ENCODE peak calls at places on chromosomes 2 and 18, in nine cellular contexts. One of them, this sample, is unnamed. For H3K9me3, the result is how much of the 10 kb centered on the place peaks cover.

GRCh38 chr2:242030226-242030575 is 160.7 kb downstream of the RTP5 start:
- DNase-seq in CD8-positive, alpha-beta memory T cell: no peak
- DNase-seq in esophagus muscularis mucosa: no peak
- DNase-seq in PC-9: no peak
- DNase-seq in mesenchymal stem cell: no peak
- DNase-seq in CD8-positive, alpha-beta T cell: no peak
- DNase-seq in CD4-positive, alpha-beta T cell: no peak
- DNase-seq in Caco-2: no peak
- DNase-seq in left lung: peak
- DNase-seq in this sample: no peak

GRCh38 chr2:64338107-64338506 is 115.9 kb upstream of the LGALSL start:
- DNase-seq in CD8-positive, alpha-beta memory T cell: no peak
- DNase-seq in esophagus muscularis mucosa: no peak
- DNase-seq in PC-9: no peak
- DNase-seq in mesenchymal stem cell: no peak
- DNase-seq in CD8-positive, alpha-beta T cell: no peak
- DNase-seq in CD4-positive, alpha-beta T cell: no peak
- DNase-seq in Caco-2: peak
- DNase-seq in left lung: no peak
- DNase-seq in this sample: no peak

GRCh38 chr2:185050804-185051203 is 452.5 kb downstream of the ZNF804A start:
- DNase-seq in CD8-positive, alpha-beta memory T cell: no peak
- DNase-seq in esophagus muscularis mucosa: no peak
- DNase-seq in PC-9: no peak
- DNase-seq in mesenchymal stem cell: no peak
- DNase-seq in CD8-positive, alpha-beta T cell: no peak
- DNase-seq in CD4-positive, alpha-beta T cell: no peak
- DNase-seq in Caco-2: no peak
- DNase-seq in left lung: no peak
- DNase-seq in this sample: no peak

GRCh38 chr2:71747573-71747972 is 294.2 kb downstream of the DYSF start:
- DNase-seq in CD8-positive, alpha-beta memory T cell: no peak
- DNase-seq in esophagus muscularis mucosa: no peak
- DNase-seq in PC-9: peak
- DNase-seq in mesenchymal stem cell: no peak
- DNase-seq in CD8-positive, alpha-beta T cell: no peak
- DNase-seq in CD4-positive, alpha-beta T cell: no peak
- DNase-seq in Caco-2: peak
- DNase-seq in left lung: no peak
- DNase-seq in this sample: no peak

GRCh38 chr2:208099682-208100081 is 24.6 kb downstream of the CRYGD start:
- DNase-seq in CD8-positive, alpha-beta memory T cell: no peak
- DNase-seq in esophagus muscularis mucosa: no peak
- DNase-seq in PC-9: no peak
- DNase-seq in mesenchymal stem cell: no peak
- DNase-seq in CD8-positive, alpha-beta T cell: no peak
- DNase-seq in CD4-positive, alpha-beta T cell: no peak
- DNase-seq in Caco-2: no peak
- DNase-seq in left lung: no peak
- DNase-seq in this sample: no peak

GRCh38 chr2:144372484-144373195 is 147.3 kb downstream of the ZEB2 start:
- DNase-seq in CD8-positive, alpha-beta memory T cell: no peak
- DNase-seq in esophagus muscularis mucosa: no peak
- DNase-seq in PC-9: no peak
- DNase-seq in mesenchymal stem cell: no peak
- DNase-seq in CD8-positive, alpha-beta T cell: no peak
- DNase-seq in CD4-positive, alpha-beta T cell: no peak
- DNase-seq in Caco-2: no peak
- DNase-seq in left lung: no peak
- DNase-seq in this sample: no peak

GRCh38 chr2:42693013-42693575 is 70.8 kb downstream of the OXER1 start:
- DNase-seq in CD8-positive, alpha-beta memory T cell: no peak
- DNase-seq in esophagus muscularis mucosa: no peak
- DNase-seq in PC-9: no peak
- DNase-seq in mesenchymal stem cell: no peak
- DNase-seq in CD8-positive, alpha-beta T cell: no peak
- DNase-seq in CD4-positive, alpha-beta T cell: no peak
- DNase-seq in Caco-2: no peak
- DNase-seq in left lung: no peak
- DNase-seq in this sample: no peak

GRCh38 chr2:190407662-190408537 is at the start of gene MFSD6:
- DNase-seq in CD8-positive, alpha-beta memory T cell: peak
- DNase-seq in esophagus muscularis mucosa: no peak
- DNase-seq in PC-9: no peak
- DNase-seq in mesenchymal stem cell: no peak
- DNase-seq in CD8-positive, alpha-beta T cell: peak
- DNase-seq in CD4-positive, alpha-beta T cell: peak
- DNase-seq in Caco-2: peak
- DNase-seq in left lung: peak
- DNase-seq in this sample: peak

GRCh38 chr18:66754335-66754734 is 150.4 kb upstream of the CDH19 start:
- DNase-seq in CD8-positive, alpha-beta memory T cell: no peak
- DNase-seq in esophagus muscularis mucosa: no peak
- DNase-seq in PC-9: no peak
- DNase-seq in mesenchymal stem cell: no peak
- DNase-seq in CD8-positive, alpha-beta T cell: no peak
- DNase-seq in CD4-positive, alpha-beta T cell: no peak
- DNase-seq in Caco-2: no peak
- DNase-seq in left lung: no peak
- DNase-seq in this sample: no peak

GRCh38 chr18:12031836-12032235 is 50.5 kb downstream of the IMPA2 start:
- DNase-seq in CD8-positive, alpha-beta memory T cell: no peak
- DNase-seq in esophagus muscularis mucosa: peak
- DNase-seq in PC-9: no peak
- DNase-seq in mesenchymal stem cell: no peak
- DNase-seq in CD8-positive, alpha-beta T cell: no peak
- DNase-seq in CD4-positive, alpha-beta T cell: no peak
- DNase-seq in Caco-2: no peak
- DNase-seq in left lung: no peak
- DNase-seq in this sample: no peak

GRCh38 chr2:216696321-216696720 is 972 bp upstream of the IGFBP5 start:
- DNase-seq in CD8-positive, alpha-beta memory T cell: no peak
- DNase-seq in esophagus muscularis mucosa: no peak
- DNase-seq in PC-9: no peak
- DNase-seq in mesenchymal stem cell: no peak
- DNase-seq in CD8-positive, alpha-beta T cell: no peak
- DNase-seq in CD4-positive, alpha-beta T cell: no peak
- DNase-seq in Caco-2: no peak
- DNase-seq in left lung: no peak
- DNase-seq in this sample: no peak

GRCh38 chr2:181457741-181458425 is 697 bp downstream of the ITGA4 start:
- DNase-seq in CD8-positive, alpha-beta memory T cell: peak
- DNase-seq in esophagus muscularis mucosa: no peak
- DNase-seq in PC-9: no peak
- DNase-seq in mesenchymal stem cell: peak
- DNase-seq in CD8-positive, alpha-beta T cell: peak
- DNase-seq in CD4-positive, alpha-beta T cell: peak
- DNase-seq in Caco-2: no peak
- DNase-seq in left lung: peak
- DNase-seq in this sample: peak

GRCh38 chr2:188369365-188369764 is 77.7 kb downstream of the GULP1 start:
- DNase-seq in CD8-positive, alpha-beta memory T cell: no peak
- DNase-seq in esophagus muscularis mucosa: no peak
- DNase-seq in PC-9: no peak
- DNase-seq in mesenchymal stem cell: peak
- DNase-seq in CD8-positive, alpha-beta T cell: no peak
- DNase-seq in CD4-positive, alpha-beta T cell: no peak
- DNase-seq in Caco-2: peak
- DNase-seq in left lung: no peak
- DNase-seq in this sample: no peak

GRCh38 chr2:127087780-127088495 is 19.0 kb downstream of the BIN1 start:
- DNase-seq in CD8-positive, alpha-beta memory T cell: no peak
- DNase-seq in esophagus muscularis mucosa: no peak
- DNase-seq in PC-9: no peak
- DNase-seq in mesenchymal stem cell: no peak
- DNase-seq in CD8-positive, alpha-beta T cell: no peak
- DNase-seq in CD4-positive, alpha-beta T cell: no peak
- DNase-seq in Caco-2: no peak
- DNase-seq in left lung: peak
- DNase-seq in this sample: no peak

GRCh38 chr2:12719400-12720104 is 2.8 kb downstream of the TRIB2 start:
- DNase-seq in CD8-positive, alpha-beta memory T cell: no peak
- DNase-seq in esophagus muscularis mucosa: no peak
- DNase-seq in PC-9: peak
- DNase-seq in mesenchymal stem cell: peak
- DNase-seq in CD8-positive, alpha-beta T cell: no peak
- DNase-seq in CD4-positive, alpha-beta T cell: no peak
- DNase-seq in Caco-2: no peak
- DNase-seq in left lung: no peak
- DNase-seq in this sample: no peak

GRCh38 chr2:42567806-42568429 is 514 bp upstream of the MTA3 start:
- DNase-seq in CD8-positive, alpha-beta memory T cell: no peak
- DNase-seq in esophagus muscularis mucosa: no peak
- DNase-seq in PC-9: no peak
- DNase-seq in mesenchymal stem cell: peak
- DNase-seq in CD8-positive, alpha-beta T cell: peak
- DNase-seq in CD4-positive, alpha-beta T cell: peak
- DNase-seq in Caco-2: peak
- DNase-seq in left lung: no peak
- DNase-seq in this sample: no peak

DNA sequence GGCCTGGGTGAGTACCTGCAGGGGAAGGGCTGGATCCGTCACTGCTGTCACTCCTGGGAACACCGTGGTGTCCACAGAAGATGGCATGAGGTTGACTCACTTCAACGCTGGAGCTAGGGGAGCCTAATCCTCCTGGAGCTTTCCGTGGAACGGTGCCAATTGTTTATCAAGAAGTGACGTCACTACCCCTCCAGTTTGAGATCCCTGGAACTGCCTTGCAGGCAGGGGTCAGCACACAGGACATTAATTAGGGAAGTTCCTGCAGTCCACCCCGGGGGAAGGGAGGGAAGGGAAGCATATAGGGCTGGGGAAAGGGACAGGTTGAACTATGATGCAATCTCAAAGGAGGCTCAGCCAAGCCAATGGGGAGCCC is 408.6 kb downstream of the GALR1 start:
- DNase-seq in CD8-positive, alpha-beta memory T cell: no peak
- DNase-seq in esophagus muscularis mucosa: no peak
- DNase-seq in PC-9: no peak
- DNase-seq in mesenchymal stem cell: no peak
- DNase-seq in CD8-positive, alpha-beta T cell: no peak
- DNase-seq in CD4-positive, alpha-beta T cell: no peak
- DNase-seq in Caco-2: no peak
- DNase-seq in left lung: no peak
- DNase-seq in this sample: no peak
- H3K9me3 ChIP-seq in CD8-positive, alpha-beta memory T cell: under half
- H3K9me3 ChIP-seq in esophagus muscularis mucosa: under half
- H3K9me3 ChIP-seq in PC-9: under half
- H3K9me3 ChIP-seq in mesenchymal stem cell: under half
- H3K9me3 ChIP-seq in CD8-positive, alpha-beta T cell: under half
- H3K9me3 ChIP-seq in CD4-positive, alpha-beta T cell: under half
- H3K9me3 ChIP-seq in Caco-2: under half
- H3K9me3 ChIP-seq in left lung: under half
- H3K9me3 ChIP-seq in this sample: under half

DNA sequence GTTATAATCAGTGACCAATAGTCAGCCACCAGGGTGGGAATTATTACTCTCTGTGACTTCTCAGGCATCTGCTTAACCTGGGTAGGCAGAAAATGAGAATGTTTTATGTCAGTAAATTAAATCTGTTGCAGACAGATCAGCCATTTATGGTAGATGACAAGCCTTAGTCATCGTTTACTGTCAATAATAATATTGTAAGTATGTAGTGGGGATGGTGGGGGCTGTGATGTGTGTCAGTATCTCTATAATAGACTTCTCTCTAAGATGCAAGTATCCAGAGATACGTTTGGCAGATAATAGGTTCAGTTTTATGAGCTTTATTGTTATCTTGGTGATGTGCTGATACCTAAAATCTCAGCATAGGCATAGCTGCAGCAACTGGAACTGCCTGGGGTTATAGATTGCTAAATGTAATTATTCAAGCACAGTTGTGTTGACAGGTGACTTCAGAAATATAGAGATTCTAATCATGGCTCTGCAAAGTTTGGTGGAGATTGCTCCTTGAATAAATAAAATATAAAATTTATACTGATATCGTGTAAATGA is 208.0 kb downstream of the SOCS6 start:
- DNase-seq in CD8-positive, alpha-beta memory T cell: no peak
- DNase-seq in esophagus muscularis mucosa: no peak
- DNase-seq in PC-9: no peak
- DNase-seq in mesenchymal stem cell: no peak
- DNase-seq in CD8-positive, alpha-beta T cell: no peak
- DNase-seq in CD4-positive, alpha-beta T cell: no peak
- DNase-seq in Caco-2: no peak
- DNase-seq in left lung: no peak
- DNase-seq in this sample: no peak
- H3K9me3 ChIP-seq in CD8-positive, alpha-beta memory T cell: under half
- H3K9me3 ChIP-seq in esophagus muscularis mucosa: under half
- H3K9me3 ChIP-seq in PC-9: under half
- H3K9me3 ChIP-seq in mesenchymal stem cell: under half
- H3K9me3 ChIP-seq in CD8-positive, alpha-beta T cell: under half
- H3K9me3 ChIP-seq in CD4-positive, alpha-beta T cell: under half
- H3K9me3 ChIP-seq in Caco-2: under half
- H3K9me3 ChIP-seq in left lung: under half
- H3K9me3 ChIP-seq in this sample: under half

DNA sequence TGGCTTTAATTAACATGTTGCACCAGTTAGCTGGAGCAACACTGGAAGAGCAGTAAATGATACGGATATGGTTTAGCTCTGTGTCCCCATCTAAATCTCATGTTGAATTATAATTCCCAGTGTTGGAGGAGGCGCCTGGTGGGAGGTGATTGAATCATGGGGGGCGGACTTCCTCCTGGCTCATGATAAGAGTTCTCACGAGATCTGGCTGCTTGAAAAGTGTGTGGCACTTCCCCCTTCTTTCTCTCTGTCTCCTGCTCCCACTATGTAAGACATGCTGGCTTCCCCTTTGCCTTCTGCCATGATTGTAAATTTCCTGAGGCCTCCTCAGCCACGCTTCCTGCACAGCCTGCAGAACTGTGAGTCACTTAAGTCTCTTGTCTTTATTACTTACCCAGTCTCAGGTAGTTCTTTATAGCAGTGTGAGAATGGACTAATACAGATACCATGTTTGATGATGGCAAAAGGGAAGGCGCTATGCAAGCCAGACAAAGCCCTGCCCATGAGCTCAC is 963.6 kb downstream of the SOCS6 start:
- DNase-seq in CD8-positive, alpha-beta memory T cell: no peak
- DNase-seq in esophagus muscularis mucosa: no peak
- DNase-seq in PC-9: no peak
- DNase-seq in mesenchymal stem cell: no peak
- DNase-seq in CD8-positive, alpha-beta T cell: no peak
- DNase-seq in CD4-positive, alpha-beta T cell: no peak
- DNase-seq in Caco-2: no peak
- DNase-seq in left lung: no peak
- DNase-seq in this sample: no peak
- H3K9me3 ChIP-seq in CD8-positive, alpha-beta memory T cell: under half
- H3K9me3 ChIP-seq in esophagus muscularis mucosa: under half
- H3K9me3 ChIP-seq in PC-9: under half
- H3K9me3 ChIP-seq in mesenchymal stem cell: under half
- H3K9me3 ChIP-seq in CD8-positive, alpha-beta T cell: under half
- H3K9me3 ChIP-seq in CD4-positive, alpha-beta T cell: under half
- H3K9me3 ChIP-seq in Caco-2: under half
- H3K9me3 ChIP-seq in left lung: under half
- H3K9me3 ChIP-seq in this sample: under half

DNA sequence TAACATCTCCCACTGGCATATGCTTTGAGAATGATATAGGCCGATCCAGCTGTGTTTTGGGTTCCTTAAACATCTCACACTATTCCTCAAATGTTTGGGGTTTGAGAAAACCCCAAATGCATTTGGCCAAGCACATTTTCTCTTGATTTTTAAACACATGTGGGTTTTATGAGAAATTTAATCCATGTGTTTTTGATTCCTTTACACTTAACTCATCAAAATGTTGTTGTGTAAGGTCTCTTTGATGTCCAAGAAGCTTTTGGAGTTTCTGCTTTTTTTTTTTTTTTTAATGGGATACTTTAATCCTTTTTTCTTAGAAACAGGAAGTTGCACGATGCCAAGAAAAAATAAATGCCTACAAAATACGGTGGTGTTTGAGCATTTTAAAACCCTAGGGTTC is 339.8 kb upstream of the TCF4 start:
- DNase-seq in CD8-positive, alpha-beta memory T cell: no peak
- DNase-seq in esophagus muscularis mucosa: no peak
- DNase-seq in PC-9: no peak
- DNase-seq in mesenchymal stem cell: no peak
- DNase-seq in CD8-positive, alpha-beta T cell: no peak
- DNase-seq in CD4-positive, alpha-beta T cell: no peak
- DNase-seq in Caco-2: no peak
- DNase-seq in left lung: no peak
- DNase-seq in this sample: no peak
- H3K9me3 ChIP-seq in CD8-positive, alpha-beta memory T cell: under half
- H3K9me3 ChIP-seq in esophagus muscularis mucosa: under half
- H3K9me3 ChIP-seq in PC-9: under half
- H3K9me3 ChIP-seq in mesenchymal stem cell: under half
- H3K9me3 ChIP-seq in CD8-positive, alpha-beta T cell: under half
- H3K9me3 ChIP-seq in CD4-positive, alpha-beta T cell: under half
- H3K9me3 ChIP-seq in Caco-2: under half
- H3K9me3 ChIP-seq in left lung: under half
- H3K9me3 ChIP-seq in this sample: under half